ENCODE peak calls at places on chromosomes 1 and 21, in seven cellular contexts. R is IMR-90, M is H1, Q is H9, G is mesenchymal stem cell, I is neuronal stem cell, E is trophoblast cell. A is an unnamed sample.

GRCh38 chr1:109198745-109199144 is 15.0 kb upstream of the SARS1 start:
- DNase-seq in R (peak; percentile 67), M (no peak), Q (no peak), G (no peak), I (no peak), E (no peak), A (no peak)

GRCh38 chr1:45410850-45411509 is 70.7 kb upstream of the MUTYH start:
- DNase-seq in R (no peak), M (no peak), Q (no peak), G (no peak), I (no peak), E (peak; percentile 73), A (no peak)

GRCh38 chr1:225653463-225654276 is 747 bp upstream of the ENAH start:
- DNase-seq in R (peak; percentile 73), M (peak; percentile 81), Q (peak; percentile 53), G (peak; percentile 94), I (peak; percentile 65), E (peak; percentile 59), A (peak; percentile 77)

GRCh38 chr1:192766876-192767275 is 42.0 kb upstream of the RGS2 start:
- DNase-seq in R (no peak), M (no peak), Q (peak; percentile 38), G (no peak), I (no peak), E (no peak), A (peak; percentile 78)

GRCh38 chr1:164565356-164565755 is 6.4 kb downstream of the PBX1 start:
- DNase-seq in R (no peak), M (no peak), Q (no peak), G (no peak), I (no peak), E (no peak), A (peak; percentile 69)

GRCh38 chr21:46153259-46154154 is 1.9 kb downstream of the FTCD start:
- DNase-seq in R (no peak), M (peak; percentile 95), Q (peak; percentile 80), G (peak; percentile 43), I (peak; percentile 54), E (no peak), A (peak; percentile 83)

GRCh38 chr1:239926184-239926583 is 165.5 kb upstream of the FMN2 start:
- DNase-seq in R (no peak), M (no peak), Q (no peak), G (no peak), I (no peak), E (no peak), A (no peak)

GRCh38 chr1:110152133-110152785 is 2.0 kb downstream of the SLC6A17 start:
- DNase-seq in R (peak; percentile 74), M (no peak), Q (no peak), G (peak; percentile 6), I (no peak), E (no peak), A (peak; percentile 39)

GRCh38 chr1:191457889-191458288 is 700.4 kb upstream of the RGS18 start:
- DNase-seq in R (no peak), M (no peak), Q (no peak), G (no peak), I (no peak), E (no peak), A (no peak)

GRCh38 chr1:150808134-150808533 is at the start of gene CTSK:
- DNase-seq in R (no peak), M (no peak), Q (no peak), G (no peak), I (no peak), E (no peak), A (no peak)

GRCh38 chr1:15617874-15618684 is 821 bp downstream of the DDI2 start:
- DNase-seq in R (no peak), M (peak; percentile 71), Q (peak; percentile 35), G (peak; percentile 41), I (no peak), E (peak; percentile 87), A (peak; percentile 64)

GRCh38 chr1:60374537-60374936 is 301.0 kb upstream of the C1orf87 start:
- DNase-seq in R (no peak), M (no peak), Q (no peak), G (no peak), I (no peak), E (no peak), A (no peak)

DNA sequence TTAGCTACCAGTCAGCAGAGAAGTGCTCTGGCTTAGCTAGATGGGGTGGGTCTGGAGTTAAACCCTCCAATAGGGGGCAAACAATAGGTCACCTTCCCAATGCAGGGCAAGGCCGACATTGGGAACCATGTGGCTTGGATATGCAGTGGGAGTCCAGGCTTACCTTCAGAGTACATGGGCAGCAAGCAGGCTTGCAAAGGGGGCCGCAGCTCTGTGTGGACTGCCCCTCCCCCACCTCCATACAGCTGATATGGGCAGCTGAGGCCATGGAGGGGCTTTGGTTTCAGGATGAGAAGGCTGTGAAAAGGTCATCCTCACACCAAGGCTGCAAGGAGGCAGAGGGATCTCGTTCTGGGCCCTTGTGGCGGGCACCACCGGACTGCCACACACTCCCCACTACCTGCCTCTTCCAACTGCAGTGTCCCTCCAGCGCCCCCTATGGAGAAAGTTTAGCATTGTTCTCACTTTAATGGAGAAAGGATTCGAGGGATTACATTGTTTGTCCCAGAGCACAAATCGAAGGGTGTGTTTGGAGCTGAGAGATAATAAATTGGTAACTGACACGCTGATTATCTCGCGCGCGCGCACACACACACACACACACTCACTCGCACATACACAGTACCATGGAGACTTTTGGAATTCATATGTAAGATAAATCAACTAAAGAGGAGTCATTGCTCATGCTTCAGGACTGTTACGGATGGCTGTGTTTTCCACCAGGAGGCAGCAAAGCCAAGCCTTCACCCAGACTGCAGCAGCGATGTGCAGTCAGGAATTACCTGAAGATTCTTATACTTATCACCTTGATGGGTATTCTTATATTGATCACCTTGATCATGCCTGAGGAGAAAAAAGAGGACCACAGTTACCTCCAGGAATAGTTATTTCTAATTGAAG is 7.0 kb upstream of the SMCP start:
- DNase-seq in R (peak; percentile 1), M (peak; percentile 73), Q (peak; percentile 27), G (no peak), I (peak; percentile 27), E (peak; percentile 71), A (peak; percentile 82)
- H2AK5ac ChIP-seq in R (no peak overlapping the region), M (no peak overlapping the region), Q (no peak overlapping the region), G (no peak overlapping the region), I (no peak overlapping the region), E (no peak overlapping the region), A (no peak overlapping the region)

GRCh38 chr1:39080884-39081265 is 54.7 kb downstream of the NDUFS5 start:
- DNase-seq in R (no peak), M (peak; percentile 86), Q (peak; percentile 87), G (no peak), I (peak; percentile 82), E (no peak), A (no peak)

GRCh38 chr1:39082811-39083576 is 56.8 kb downstream of the NDUFS5 start:
- DNase-seq in R (no peak), M (no peak), Q (no peak), G (no peak), I (no peak), E (no peak), A (no peak)

GRCh38 chr1:39082140-39082799 is 56.1 kb downstream of the NDUFS5 start:
- DNase-seq in R (no peak), M (peak; percentile 62), Q (no peak), G (no peak), I (peak; percentile 29), E (no peak), A (no peak)

GRCh38 chr1:39081266-39082139 is 55.4 kb downstream of the NDUFS5 start:
- DNase-seq in R (no peak), M (peak; percentile 77), Q (no peak), G (peak; percentile 22), I (no peak), E (peak; percentile 52), A (no peak)

GRCh38 chr1:39080269-39080826 is 54.2 kb downstream of the NDUFS5 start:
- DNase-seq in R (no peak), M (no peak), Q (no peak), G (no peak), I (no peak), E (no peak), A (no peak)
- H2BK120ac ChIP-seq in R (no peak overlapping the region), M (no peak overlapping the region), Q (no peak overlapping the region), G (no peak overlapping the region), I (no peak overlapping the region), E (no peak overlapping the region), A (no peak overlapping the region)

GRCh38 chr1:7424352-7424890 is 346.7 kb upstream of the VAMP3 start:
- DNase-seq in R (peak; percentile 63), M (no peak), Q (no peak), G (no peak), I (no peak), E (no peak), A (no peak)
- H2AK5ac ChIP-seq in R (peak overlapping the region; percentile 84), M (peak overlapping the region; percentile 39), Q (no peak overlapping the region), G (no peak overlapping the region), I (no peak overlapping the region), E (no peak overlapping the region), A (no peak overlapping the region)

GRCh38 chr1:156366832-156367231 is 2.2 kb upstream of the RHBG start:
- DNase-seq in R (no peak), M (no peak), Q (no peak), G (no peak), I (no peak), E (no peak), A (no peak)
- H2BK120ac ChIP-seq in R (no peak overlapping the region), M (no peak overlapping the region), Q (no peak overlapping the region), G (no peak overlapping the region), I (no peak overlapping the region), E (peak overlapping the region; percentile 86), A (no peak overlapping the region)

DNA sequence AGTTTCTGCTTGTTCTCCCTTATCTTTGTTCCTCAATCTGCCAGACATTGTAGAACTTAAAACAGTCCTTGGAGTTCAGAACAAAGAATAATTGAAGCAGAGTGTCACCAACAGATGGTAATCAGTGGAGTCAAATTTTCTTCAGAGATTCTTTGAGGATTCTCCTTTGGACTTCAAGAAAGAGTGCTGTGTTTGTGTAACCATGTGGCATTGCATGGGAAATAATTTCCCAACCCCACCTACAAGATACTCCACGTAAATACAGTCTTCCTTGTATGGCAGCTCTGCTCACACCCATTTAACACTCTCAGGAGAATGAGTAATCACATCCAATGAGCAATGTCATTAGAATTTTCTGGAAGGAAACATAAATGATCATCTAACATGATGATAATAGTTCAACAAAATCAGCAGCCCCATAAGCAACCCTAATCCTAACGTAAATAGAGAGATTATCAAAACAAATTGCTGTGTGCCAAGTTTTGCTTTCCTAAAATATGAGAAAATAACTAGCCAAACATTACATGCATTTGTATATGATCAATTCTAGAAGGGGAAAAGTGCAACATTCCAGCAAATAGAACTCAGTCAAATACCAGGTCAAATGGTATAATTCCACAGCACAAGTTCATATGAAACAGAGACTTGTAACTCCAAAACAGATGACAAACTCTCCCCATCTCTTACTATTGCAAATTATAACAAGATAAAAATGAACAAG is 6.9 kb upstream of the DENND1B start:
- DNase-seq in R (peak; percentile 75), M (no peak), Q (no peak), G (peak; percentile 46), I (no peak), E (peak; percentile 82), A (peak; percentile 4)
- H2AK5ac ChIP-seq in R (no peak overlapping the region), M (no peak overlapping the region), Q (no peak overlapping the region), G (no peak overlapping the region), I (no peak overlapping the region), E (no peak overlapping the region), A (no peak overlapping the region)

DNA sequence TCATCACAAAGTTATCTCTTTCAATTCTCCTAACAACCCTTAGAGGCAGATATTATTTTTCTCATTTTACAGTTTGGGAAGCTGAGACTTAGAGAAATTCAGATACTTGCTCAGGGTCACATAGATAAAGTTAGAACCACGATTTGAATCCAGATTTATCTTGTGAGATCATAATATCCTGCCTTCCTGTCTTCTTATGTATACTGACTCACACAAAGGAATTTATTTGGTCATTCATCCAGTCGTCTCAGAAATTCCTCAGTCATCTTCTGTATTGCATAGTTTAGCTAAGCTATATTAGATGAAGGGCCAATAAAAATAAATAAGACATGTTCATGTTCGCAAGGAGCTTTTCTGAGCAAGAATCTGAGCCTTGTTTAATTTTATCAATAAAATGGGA is 35.8 kb upstream of the RUNX1 start:
- DNase-seq in R (peak; percentile 99), M (no peak), Q (no peak), G (peak; percentile 77), I (no peak), E (peak; percentile 75), A (no peak)
- H2BK120ac ChIP-seq in R (peak overlapping the region; percentile 97), M (no peak overlapping the region), Q (no peak overlapping the region), G (no peak overlapping the region), I (no peak overlapping the region), E (no peak overlapping the region), A (no peak overlapping the region)

A was measured in mesendoderm.